ENCODE peak calls at places on chromosomes 13 and 19, in nine cellular contexts. A is mesenchymal stem cell, H is tibial nerve, R is keratinocyte, J is aorta, W is stomach, S is dorsolateral prefrontal cortex, D is neuronal stem cell, M is testis. O is an unnamed sample.

GRCh38 chr13:42967660-42968059 is 24.4 kb downstream of the EPSTI1 start:
- DNase-seq in A (no peak), H (no peak), R (no peak), J (no peak), W (peak; percentile 29), S (no peak), D (no peak), M (no peak), O (no peak)

GRCh38 chr13:94613051-94613450 is 11.4 kb downstream of the GPR180 start:
- DNase-seq in A (no peak), H (no peak), R (no peak), J (no peak), W (no peak), S (no peak), D (no peak), M (no peak), O (no peak)

GRCh38 chr19:37943480-37943879 is 36.5 kb downstream of the SIPA1L3 start:
- DNase-seq in A (no peak), H (no peak), R (no peak), J (no peak), W (peak; percentile 43), S (no peak), D (no peak), M (no peak), O (no peak)

GRCh38 chr13:66154981-66155380 is 1075.2 kb downstream of the PCDH9 start:
- DNase-seq in A (no peak), H (no peak), R (no peak), J (no peak), W (no peak), S (no peak), D (no peak), M (no peak), O (no peak)

GRCh38 chr19:17724655-17725054 is 5.4 kb downstream of the MAP1S start:
- DNase-seq in A (no peak), H (no peak), R (no peak), J (no peak), W (no peak), S (no peak), D (no peak), M (no peak), O (no peak)

GRCh38 chr19:35044317-35045117 is 3.0 kb downstream of the HPN start:
- DNase-seq in A (peak; percentile 51), H (peak; percentile 49), R (no peak), J (peak; percentile 89), W (peak; percentile 68), S (no peak), D (peak; percentile 68), M (peak; percentile 78), O (peak; percentile 76)

GRCh38 chr19:47363758-47364529 is 14.8 kb downstream of the DHX34 start:
- DNase-seq in A (peak; percentile 45), H (no peak), R (peak; percentile 5), J (no peak), W (no peak), S (no peak), D (no peak), M (no peak), O (no peak)

GRCh38 chr13:110397445-110397844 is 90.4 kb downstream of the COL4A2 start:
- DNase-seq in A (no peak), H (no peak), R (no peak), J (no peak), W (no peak), S (no peak), D (no peak), M (no peak), O (no peak)

DNA sequence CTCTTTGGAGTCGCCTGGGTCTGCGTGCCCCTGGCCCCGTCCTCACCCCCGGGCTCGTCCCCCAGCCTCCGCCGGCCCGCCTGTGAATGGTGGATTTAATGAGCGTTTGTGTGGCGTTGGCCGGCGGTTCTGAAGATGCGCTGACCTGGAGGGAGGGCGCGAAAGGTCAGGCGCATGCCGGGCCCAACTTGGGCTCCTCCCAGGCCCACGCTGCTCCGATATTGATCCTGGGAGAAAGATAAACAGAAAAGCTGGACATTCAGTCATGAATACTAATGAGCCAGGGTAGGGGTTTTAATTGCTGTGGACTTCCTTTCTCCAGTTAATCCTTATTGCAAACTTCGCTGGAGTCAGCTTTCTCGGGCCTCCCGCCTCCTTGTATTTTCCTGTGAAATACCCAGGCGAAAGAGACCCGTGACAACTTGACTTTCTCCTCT is 10.2 kb downstream of the ZIC2 start:
- DNase-seq in A (no peak), H (no peak), R (no peak), J (no peak), W (no peak), S (no peak), D (peak; percentile 76), M (no peak), O (no peak)
- H3K27me3 ChIP-seq in A (peaks cover 100% of the 10 kb centered on the region), H (peaks cover 100% of the 10 kb centered on the region), R (peaks cover 98% of the 10 kb centered on the region), J (no peaks in the 10 kb centered on the region), W (peaks cover 65% of the 10 kb centered on the region), S (peaks cover 55% of the 10 kb centered on the region), D (peaks cover 15% of the 10 kb centered on the region), M (peaks cover 10% of the 10 kb centered on the region), O (peaks cover 19% of the 10 kb centered on the region)

DNA sequence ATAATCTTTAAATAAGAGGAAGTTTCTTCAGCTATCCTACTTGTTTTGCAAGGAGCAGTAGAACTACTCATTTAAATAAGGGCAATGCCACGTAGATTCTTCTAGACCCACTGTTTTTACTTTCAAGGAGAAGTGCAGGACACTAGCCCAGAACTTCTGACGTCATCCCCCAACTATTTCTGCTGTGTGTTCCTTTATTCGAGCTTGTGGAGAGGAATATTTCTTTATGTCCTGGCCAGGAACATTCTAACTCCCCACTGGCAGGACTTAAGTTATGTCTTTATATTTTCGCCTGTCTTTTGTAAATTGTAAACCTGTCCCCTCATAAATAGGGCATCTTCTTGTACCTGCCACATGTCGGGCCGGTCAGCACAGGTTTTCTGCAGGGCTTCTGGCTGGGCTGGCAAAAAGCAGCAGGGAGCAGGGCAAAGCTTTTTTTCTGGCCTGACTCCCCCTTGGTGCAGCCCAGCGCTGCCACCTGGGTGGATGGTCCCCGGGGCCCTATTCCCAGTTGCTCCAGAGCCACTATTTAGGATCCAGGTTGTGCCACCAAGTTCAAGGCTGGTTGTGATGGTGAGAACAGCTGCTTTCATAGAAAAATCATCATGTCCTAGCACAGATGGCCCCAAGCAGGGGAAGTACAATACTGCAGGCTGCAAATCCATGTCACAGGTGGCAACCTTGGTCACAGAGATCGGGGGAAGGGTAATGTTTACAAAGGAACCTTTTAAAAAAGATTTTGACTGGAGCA is 1.8 kb downstream of the MBNL2 start:
- DNase-seq in A (peak; percentile 94), H (no peak), R (peak; percentile 52), J (peak; percentile 73), W (peak; percentile 42), S (no peak), D (peak; percentile 52), M (peak; percentile 86), O (peak; percentile 87)
- H3K27me3 ChIP-seq in A (no peaks in the 10 kb centered on the region), H (no peaks in the 10 kb centered on the region), R (no peaks in the 10 kb centered on the region), J (no peaks in the 10 kb centered on the region), W (no peaks in the 10 kb centered on the region), S (no peaks in the 10 kb centered on the region), D (no peaks in the 10 kb centered on the region), M (no peaks in the 10 kb centered on the region), O (no peaks in the 10 kb centered on the region)

GRCh38 chr13:113115363-113116205 is 7.0 kb upstream of the F10 start:
- DNase-seq in A (no peak), H (no peak), R (no peak), J (peak; percentile 65), W (peak; percentile 16), S (no peak), D (no peak), M (peak; percentile 12), O (no peak)

GRCh38 chr13:113117956-113118327 is 4.7 kb upstream of the F10 start:
- DNase-seq in A (no peak), H (no peak), R (no peak), J (peak; percentile 58), W (peak; percentile 10), S (no peak), D (no peak), M (no peak), O (peak; percentile 0)

GRCh38 chr13:113117335-113117872 is 5.2 kb upstream of the F10 start:
- DNase-seq in A (no peak), H (no peak), R (no peak), J (peak; percentile 72), W (peak; percentile 17), S (no peak), D (no peak), M (no peak), O (no peak)

GRCh38 chr13:113116206-113116800 is 6.3 kb upstream of the F10 start:
- DNase-seq in A (no peak), H (no peak), R (no peak), J (peak; percentile 42), W (peak; percentile 11), S (no peak), D (no peak), M (peak; percentile 1), O (no peak)

GRCh38 chr13:113116871-113117271 is 5.7 kb upstream of the F10 start:
- DNase-seq in A (no peak), H (no peak), R (no peak), J (peak; percentile 34), W (peak; percentile 9), S (no peak), D (no peak), M (peak; percentile 1), O (no peak)
- H3K27me3 ChIP-seq in A (peaks cover 70% of the 10 kb centered on the region), H (peaks cover 3% of the 10 kb centered on the region), R (peaks cover 12% of the 10 kb centered on the region), J (no peaks in the 10 kb centered on the region), W (no peaks in the 10 kb centered on the region), S (no peaks in the 10 kb centered on the region), D (no peaks in the 10 kb centered on the region), M (no peaks in the 10 kb centered on the region), O (no peaks in the 10 kb centered on the region)

GRCh38 chr19:41926861-41927809 is 1.1 kb downstream of the ERFL start:
- DNase-seq in A (no peak), H (no peak), R (no peak), J (no peak), W (no peak), S (no peak), D (no peak), M (no peak), O (no peak)

GRCh38 chr19:41924151-41925145 is 3.8 kb downstream of the ERFL start:
- DNase-seq in A (no peak), H (no peak), R (no peak), J (no peak), W (no peak), S (no peak), D (no peak), M (no peak), O (no peak)

GRCh38 chr19:41925208-41926003 is 2.8 kb downstream of the ERFL start:
- DNase-seq in A (no peak), H (no peak), R (no peak), J (no peak), W (no peak), S (no peak), D (no peak), M (no peak), O (no peak)

GRCh38 chr19:41927810-41928192 is 448 bp downstream of the ERFL start:
- DNase-seq in A (no peak), H (no peak), R (no peak), J (no peak), W (no peak), S (no peak), D (no peak), M (no peak), O (no peak)

DNA sequence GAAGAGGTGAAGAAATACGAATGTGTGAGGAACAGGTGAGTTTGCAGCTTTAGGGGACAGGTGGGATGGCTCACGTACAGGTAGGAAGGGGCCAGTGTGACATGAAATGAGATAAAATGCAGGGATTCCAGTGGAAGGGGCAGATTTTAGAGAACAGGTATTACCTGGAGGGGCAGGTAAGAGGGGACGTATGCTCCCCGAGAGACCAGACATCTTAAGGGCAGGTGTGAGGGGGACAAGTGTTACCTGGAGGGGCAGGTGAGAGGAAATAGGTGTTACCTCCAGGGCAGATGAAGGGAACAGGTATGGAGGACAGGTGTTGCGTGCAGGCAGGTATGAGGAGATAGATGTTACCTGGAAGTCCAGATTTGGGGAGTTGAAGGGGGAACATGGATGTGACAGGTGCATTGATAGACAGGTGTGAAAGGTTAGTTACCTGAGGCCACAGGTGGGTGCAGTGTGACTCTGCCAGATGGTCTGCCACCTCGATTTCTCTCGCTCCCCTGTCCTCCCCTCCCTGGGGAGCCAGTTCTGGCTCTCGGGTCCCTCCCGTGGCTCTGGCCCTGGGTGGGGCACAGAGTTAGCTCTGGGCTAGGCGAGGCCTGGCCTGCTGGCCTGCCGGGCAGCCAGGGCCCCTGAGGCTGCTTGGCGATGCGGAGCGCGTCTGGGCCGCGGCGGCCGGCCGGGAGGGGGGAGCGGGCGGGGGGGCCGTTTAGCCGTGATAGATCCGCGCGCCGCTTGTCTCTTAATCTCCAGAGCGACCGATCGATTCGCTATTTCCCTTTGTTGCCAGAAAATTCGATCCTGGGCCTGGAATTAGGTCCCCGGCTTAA is 2.0 kb downstream of the ERFL start:
- DNase-seq in A (no peak), H (no peak), R (no peak), J (no peak), W (no peak), S (no peak), D (no peak), M (no peak), O (no peak)
- H3K27me3 ChIP-seq in A (peaks cover 84% of the 10 kb centered on the region), H (peaks cover 97% of the 10 kb centered on the region), R (peaks cover 94% of the 10 kb centered on the region), J (no peaks in the 10 kb centered on the region), W (peaks cover 28% of the 10 kb centered on the region), S (peaks cover 24% of the 10 kb centered on the region), D (peaks cover 45% of the 10 kb centered on the region), M (peaks cover 4% of the 10 kb centered on the region), O (no peaks in the 10 kb centered on the region)

O was measured in body of pancreas.